ENCODE peak calls at places on chromosomes 6 and 20, in eight cellular contexts. W, C, L, O, A, T, I and M are unnamed samples.

GRCh38 chr6:5401845-5402738 is 140.8 kb downstream of the FARS2 start:
- DNase-seq in W (peak), O (no peak), L (no peak), A (peak), C (peak), T (no peak), I (peak), M (peak)

GRCh38 chr20:62706857-62707256 is 1.8 kb upstream of the NTSR1 start:
- DNase-seq in L (no peak), A (no peak), I (no peak), W (no peak), T (no peak), C (no peak), O (no peak), M (no peak)

GRCh38 chr20:32362924-32363364 is 4.8 kb downstream of the ASXL1 start:
- DNase-seq in C (no peak), I (no peak), L (no peak), W (no peak), O (no peak), T (no peak), A (no peak), M (no peak)

GRCh38 chr20:49674383-49675352 is 39.0 kb downstream of the B4GALT5 start:
- DNase-seq in I (peak), O (no peak), T (no peak), L (peak), A (no peak), W (peak), C (peak), M (no peak)

GRCh38 chr20:62376112-62377063 is 9.3 kb upstream of the LAMA5 start:
- DNase-seq in C (peak), A (no peak), O (peak), W (no peak), T (no peak), I (peak), L (no peak), M (no peak)

GRCh38 chr20:43243672-43244269 is 54.1 kb upstream of the PTPRT start:
- DNase-seq in O (no peak), W (no peak), T (no peak), L (no peak), A (peak), C (peak), I (peak), M (no peak)

GRCh38 chr20:49712918-49713778 is 530 bp downstream of the B4GALT5 start:
- DNase-seq in T (no peak), L (peak), W (peak), O (peak), A (peak), C (no peak), I (peak), M (no peak)

GRCh38 chr6:159919011-159919511 is 28.3 kb downstream of the MAS1 start:
- DNase-seq in I (no peak), O (no peak), W (peak), L (no peak), C (peak), T (no peak), A (peak), M (no peak)

GRCh38 chr6:88749849-88750248 is 213.6 kb downstream of the RNGTT start:
- DNase-seq in W (no peak), I (no peak), T (no peak), C (no peak), L (no peak), A (no peak), O (no peak), M (no peak)

GRCh38 chr6:118618676-118619377 is 32.6 kb downstream of the CEP85L start:
- DNase-seq in I (peak), L (peak), A (peak), C (peak), W (peak), T (peak), O (peak), M (peak)

GRCh38 chr6:110329729-110330436 is 28.3 kb downstream of the METTL24 start:
- DNase-seq in C (peak), O (no peak), I (no peak), A (no peak), T (no peak), W (peak), L (no peak), M (no peak)

DNA sequence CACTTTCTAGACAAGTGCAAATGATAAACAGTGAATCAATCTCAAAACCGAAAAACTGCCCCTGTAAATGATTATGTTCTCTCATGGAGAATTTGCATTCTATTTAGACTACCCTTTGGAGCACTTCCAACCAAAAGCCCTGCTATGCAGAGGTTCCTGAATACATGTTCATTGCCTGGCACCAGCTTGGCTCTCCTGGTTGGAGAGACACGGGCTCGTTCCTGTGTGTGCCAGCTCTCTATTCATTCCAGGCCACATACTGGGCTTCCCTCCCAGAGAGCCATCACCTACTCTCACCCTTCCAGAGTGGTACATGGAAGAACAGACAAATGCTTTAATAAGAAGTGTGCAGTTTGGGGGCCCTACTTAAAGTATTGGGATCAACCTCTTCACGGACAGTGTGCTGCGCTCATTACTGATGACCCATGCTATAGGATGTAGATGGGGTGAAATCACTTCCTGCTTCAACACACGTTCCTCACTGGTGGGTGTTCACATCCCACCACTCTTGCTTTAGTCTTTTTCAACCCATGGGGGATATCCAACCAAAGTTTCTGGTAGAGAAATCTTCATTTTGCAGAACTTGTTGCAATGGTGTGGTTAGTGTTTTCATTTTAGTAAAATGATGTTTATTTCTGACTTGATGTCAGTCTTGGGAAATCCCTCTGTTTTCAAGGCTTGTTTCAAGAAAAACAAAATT is 38.5 kb upstream of the NAA20 start:
- DNase-seq in W (no peak), T (no peak), I (no peak), C (no peak), A (no peak), O (peak), L (no peak), M (no peak)
- H3K4me3 ChIP-seq in W (peak), T (no peak), I (no peak), C (no peak), A (no peak), O (peak), L (no peak), M (no peak)

GRCh38 chr6:158812611-158813010 is 6.6 kb downstream of the EZR start:
- DNase-seq in W (no peak), I (no peak), O (no peak), L (no peak), C (no peak), A (no peak), T (no peak), M (no peak)
- H3K4me3 ChIP-seq in W (no peak), I (no peak), O (no peak), L (peak), C (no peak), A (no peak), T (no peak), M (peak)

DNA sequence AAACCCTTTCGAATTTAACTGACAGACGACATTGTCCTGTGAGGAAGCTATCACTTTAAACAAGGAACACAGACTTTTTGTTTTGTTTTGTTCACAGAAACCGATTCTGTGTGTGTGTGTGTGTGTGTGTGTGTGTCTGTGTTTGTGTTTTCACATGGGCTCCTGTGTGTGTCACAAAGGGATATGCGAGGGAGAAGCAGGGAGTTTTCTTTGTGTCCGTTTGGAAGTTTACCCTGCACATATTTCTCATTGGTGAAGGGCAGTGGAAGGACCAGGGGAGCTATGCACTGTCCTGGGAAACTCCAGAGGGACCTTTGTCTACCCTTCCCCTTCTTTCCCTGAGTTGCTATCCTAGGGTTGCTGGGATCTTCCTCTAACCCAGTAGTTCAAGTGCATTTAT is 17.7 kb downstream of the POM121L2 start:
- DNase-seq in O (no peak), A (no peak), I (no peak), L (no peak), W (no peak), C (no peak), T (no peak), M (no peak)
- H3K4me3 ChIP-seq in O (no peak), A (no peak), I (no peak), L (no peak), W (no peak), C (no peak), T (no peak), M (no peak)

GRCh38 chr20:51731771-51732453 is 36.3 kb downstream of the ATP9A start:
- DNase-seq in W (no peak), T (no peak), L (no peak), C (peak), I (no peak), O (no peak), A (no peak), M (no peak)
- H3K4me3 ChIP-seq in W (no peak), T (no peak), L (peak), C (no peak), I (no peak), O (peak), A (no peak), M (no peak)

GRCh38 chr6:13013681-13014550 is 297.3 kb downstream of the PHACTR1 start:
- DNase-seq in C (peak), O (no peak), L (no peak), I (peak), W (peak), T (no peak), A (no peak), M (no peak)
- H3K4me3 ChIP-seq in C (peak), O (peak), L (peak), I (peak), W (peak), T (no peak), A (peak), M (no peak)